ENCODE peak calls at places on chromosome 15, in nine cellular contexts. A is cardiac fibroblast; L is activated T-helper 2 cell treated with anti-CD3 and anti-CD28 coated beads, Interferon-gamma antibody, Interleukin-2, Interleukin-4, amounts not matched to agents 10 μg/mL and 5 μg/mL and 100 μg/mL, durations not matched to agents 14 hours and 24 hours and 36 hours; H is Right ventricle myocardium superior; O is head of caudate nucleus; N is NCI-H1436; R is NCI-H2171 treated with DMSO at 0.1 percent for 48 hours; Z is activated CD4-positive, alpha-beta T cell treated with anti-CD3 and anti-CD28 coated beads, Interleukin-2, amount 50 U/mL, for 48 hours; F is ACHN. M is an unnamed sample.

GRCh38 chr15:79394231-79394630 is 37.9 kb upstream of the MINAR1 start:
- DNase-seq in A (peak), L (no peak), H (no peak), O (no peak), N (no peak), R (no peak), Z (no peak), F (no peak), M (no peak)

GRCh38 chr15:84582583-84583157 is 18.1 kb upstream of the ZSCAN2 start:
- DNase-seq in A (peak), L (no peak), H (no peak), O (no peak), N (no peak), R (no peak), Z (no peak), F (no peak), M (peak)

GRCh38 chr15:101437618-101438481 is 51.7 kb downstream of the PCSK6 start:
- DNase-seq in A (no peak), L (no peak), H (no peak), O (no peak), N (no peak), R (no peak), Z (no peak), F (no peak), M (no peak)

GRCh38 chr15:68719676-68720075 is 101.0 kb downstream of the ANP32A start:
- DNase-seq in A (no peak), L (no peak), H (no peak), O (peak), N (no peak), R (no peak), Z (no peak), F (no peak), M (no peak)

GRCh38 chr15:31488437-31489204 is 162.0 kb downstream of the KLF13 start:
- DNase-seq in A (peak), L (peak), H (peak), O (peak), N (peak), R (peak), Z (peak), F (peak), M (peak)

GRCh38 chr15:40878785-40879184 is 4.8 kb upstream of the RHOV start:
- DNase-seq in A (peak), L (no peak), H (no peak), O (no peak), N (no peak), R (no peak), Z (peak), F (peak), M (peak)

GRCh38 chr15:25799906-25800700 is 63.0 kb downstream of the ATP10A start:
- DNase-seq in A (no peak), L (no peak), H (no peak), O (no peak), N (no peak), R (no peak), Z (no peak), F (no peak), M (no peak)

GRCh38 chr15:31440754-31441298 is 114.2 kb downstream of the KLF13 start:
- DNase-seq in A (peak), L (peak), H (peak), O (peak), N (no peak), R (no peak), Z (peak), F (peak), M (no peak)

GRCh38 chr15:71452893-71453292 is 337.6 kb downstream of the THSD4 start:
- DNase-seq in A (no peak), L (no peak), H (no peak), O (no peak), N (no peak), R (no peak), Z (no peak), F (no peak), M (no peak)

GRCh38 chr15:66982816-66983215 is 82.6 kb upstream of the SMAD3 start:
- DNase-seq in A (no peak), L (no peak), H (no peak), O (no peak), N (no peak), R (no peak), Z (no peak), F (no peak), M (no peak)

GRCh38 chr15:97915261-97915660 is 45.2 kb upstream of the ARRDC4 start:
- DNase-seq in A (no peak), L (no peak), H (no peak), O (no peak), N (no peak), R (no peak), Z (no peak), F (no peak), M (no peak)

GRCh38 chr15:41772720-41773331 is 1.5 kb upstream of the MAPKBP1 start:
- DNase-seq in A (peak), L (peak), H (no peak), O (peak), N (peak), R (peak), Z (peak), F (peak), M (peak)

GRCh38 chr15:90836296-90836871 is 32.0 kb upstream of the FURIN start:
- DNase-seq in A (peak), L (no peak), H (no peak), O (no peak), N (no peak), R (peak), Z (no peak), F (no peak), M (peak)

GRCh38 chr15:39084683-39085530 is 496.0 kb upstream of the THBS1 start:
- DNase-seq in A (peak), L (no peak), H (peak), O (no peak), N (no peak), R (peak), Z (no peak), F (no peak), M (no peak)

GRCh38 chr15:101055411-101055810 is 136.3 kb downstream of the LRRK1 start:
- DNase-seq in A (no peak), L (no peak), H (no peak), O (no peak), N (no peak), R (no peak), Z (no peak), F (no peak), M (no peak)

GRCh38 chr15:65937476-65937875 is 68.2 kb downstream of the RAB11A start:
- DNase-seq in A (peak), L (no peak), H (no peak), O (peak), N (no peak), R (no peak), Z (no peak), F (no peak), M (no peak)

GRCh38 chr15:28964098-28964497 is 78.3 kb downstream of the APBA2 start:
- DNase-seq in A (no peak), L (no peak), H (no peak), O (no peak), N (no peak), R (no peak), Z (no peak), F (no peak), M (no peak)

GRCh38 chr15:51841401-51842040 is 12.1 kb downstream of the TMOD3 start:
- DNase-seq in A (no peak), L (no peak), H (no peak), O (no peak), N (no peak), R (no peak), Z (no peak), F (no peak), M (no peak)

GRCh38 chr15:40290540-40291087 is 7.8 kb upstream of the ANKRD63 start:
- DNase-seq in A (no peak), L (no peak), H (no peak), O (peak), N (no peak), R (no peak), Z (no peak), F (no peak), M (no peak)

GRCh38 chr15:61037031-61037430 is 192.1 kb downstream of the RORA start:
- DNase-seq in A (peak), L (no peak), H (no peak), O (no peak), N (no peak), R (no peak), Z (no peak), F (no peak), M (no peak)

GRCh38 chr15:70154440-70155347 is 57.0 kb upstream of the TLE3 start:
- DNase-seq in A (no peak), L (no peak), H (peak), O (no peak), N (no peak), R (no peak), Z (no peak), F (no peak), M (no peak)

GRCh38 chr15:68620721-68621528 is 42.1 kb downstream of the CORO2B start:
- DNase-seq in A (peak), L (no peak), H (peak), O (peak), N (peak), R (peak), Z (no peak), F (no peak), M (no peak)

GRCh38 chr15:87736401-87736800 is 520.1 kb downstream of the NTRK3 start:
- DNase-seq in A (peak), L (no peak), H (no peak), O (no peak), N (no peak), R (no peak), Z (no peak), F (no peak), M (no peak)

GRCh38 chr15:69893086-69893485 is 204.6 kb downstream of the TLE3 start:
- DNase-seq in A (no peak), L (no peak), H (no peak), O (no peak), N (no peak), R (no peak), Z (no peak), F (no peak), M (no peak)

GRCh38 chr15:66472176-66472999 is 25.2 kb downstream of the SNAPC5 start:
- DNase-seq in A (peak), L (peak), H (no peak), O (no peak), N (no peak), R (no peak), Z (peak), F (peak), M (no peak)

GRCh38 chr15:40932146-40932545 is 3.0 kb downstream of the DLL4 start:
- DNase-seq in A (no peak), L (no peak), H (no peak), O (no peak), N (no peak), R (no peak), Z (no peak), F (no peak), M (no peak)

GRCh38 chr15:77634266-77634962 is 1.7 kb upstream of the LINGO1 start:
- DNase-seq in A (peak), L (peak), H (peak), O (peak), N (peak), R (peak), Z (peak), F (peak), M (peak)

GRCh38 chr15:55741592-55742497 is 1.1 kb downstream of the PRTG start:
- DNase-seq in A (peak), L (no peak), H (peak), O (peak), N (no peak), R (no peak), Z (peak), F (no peak), M (no peak)

GRCh38 chr15:34644061-34644460 is 60.6 kb upstream of the GOLGA8B start:
- DNase-seq in A (peak), L (no peak), H (no peak), O (no peak), N (no peak), R (no peak), Z (no peak), F (no peak), M (no peak)

GRCh38 chr15:46077220-46077619 is 442.4 kb downstream of the SQOR start:
- DNase-seq in A (no peak), L (no peak), H (no peak), O (no peak), N (no peak), R (no peak), Z (no peak), F (no peak), M (no peak)

GRCh38 chr15:43046484-43046883 is 59.4 kb downstream of the UBR1 start:
- DNase-seq in A (no peak), L (no peak), H (no peak), O (no peak), N (no peak), R (no peak), Z (no peak), F (no peak), M (no peak)

GRCh38 chr15:60727661-60728060 is 248.7 kb upstream of the ICE2 start:
- DNase-seq in A (no peak), L (no peak), H (no peak), O (no peak), N (no peak), R (no peak), Z (no peak), F (no peak), M (no peak)

GRCh38 chr15:88908697-88909621 is 4.2 kb downstream of the MFGE8 start:
- DNase-seq in A (peak), L (no peak), H (peak), O (no peak), N (no peak), R (no peak), Z (no peak), F (no peak), M (no peak)

GRCh38 chr15:79315623-79316328 is 4.9 kb downstream of the TMED3 start:
- DNase-seq in A (no peak), L (no peak), H (peak), O (peak), N (no peak), R (no peak), Z (no peak), F (no peak), M (no peak)